ENCODE peak calls at places on chromosomes 2 and 18, in nine cellular contexts. X is amniotic stem cell; E is caudate nucleus; U is brain microvascular endothelial cell; F is amniotic epithelial cell; Z is nephron progenitor cell; V is mesendoderm; N is activated naive CD8-positive, alpha-beta T cell treated with anti-CD3 and anti-CD28 coated beads, Interleukin-2, amount 50 U/mL, for 16 hours; L is activated T-cell treated with anti-CD3 and anti-CD28 coated beads for 4 hours. J is an unnamed sample.

GRCh38 chr2:199581935-199582336 is 124.2 kb upstream of the SATB2 start:
- DNase-seq in X (no peak), E (no peak), U (peak), F (no peak), Z (no peak), V (peak), N (no peak), L (no peak), J (no peak)

GRCh38 chr18:2240311-2240705 is 331.0 kb downstream of the METTL4 start:
- DNase-seq in X (no peak), E (no peak), U (no peak), F (peak), Z (no peak), V (no peak), N (no peak), L (no peak), J (no peak)

GRCh38 chr2:232030229-232030628 is 68.7 kb downstream of the DIS3L2 start:
- DNase-seq in X (no peak), E (no peak), U (no peak), F (no peak), Z (no peak), V (peak), N (no peak), L (no peak), J (no peak)

GRCh38 chr2:203782262-203782976 is 76.0 kb downstream of the CD28 start:
- DNase-seq in X (peak), E (peak), U (peak), F (peak), Z (peak), V (peak), N (peak), L (peak), J (peak)

GRCh38 chr2:233676046-233676445 is 4.3 kb downstream of the UGT1A9 start:
- DNase-seq in X (no peak), E (no peak), U (peak), F (no peak), Z (no peak), V (no peak), N (no peak), L (no peak), J (no peak)

GRCh38 chr18:32441536-32441935 is 29.1 kb downstream of the GAREM1 start:
- DNase-seq in X (no peak), E (no peak), U (no peak), F (no peak), Z (no peak), V (no peak), N (no peak), L (no peak), J (no peak)

GRCh38 chr2:14628906-14629305 is 3.6 kb upstream of the LRATD1 start:
- DNase-seq in X (no peak), E (no peak), U (no peak), F (no peak), Z (no peak), V (no peak), N (no peak), L (no peak), J (no peak)

GRCh38 chr2:40534528-40534927 is 82.6 kb upstream of the SLC8A1 start:
- DNase-seq in X (no peak), E (no peak), U (no peak), F (peak), Z (no peak), V (no peak), N (no peak), L (no peak), J (no peak)

GRCh38 chr2:223801702-223802101 is 35.7 kb downstream of the AP1S3 start:
- DNase-seq in X (no peak), E (no peak), U (no peak), F (no peak), Z (no peak), V (no peak), N (no peak), L (no peak), J (no peak)

GRCh38 chr2:238700122-238700457 is 147.8 kb upstream of the TWIST2 start:
- DNase-seq in X (no peak), E (no peak), U (no peak), F (peak), Z (no peak), V (no peak), N (no peak), L (no peak), J (no peak)

GRCh38 chr2:33619028-33619427 is 19.9 kb upstream of the FAM98A start:
- DNase-seq in X (no peak), E (no peak), U (no peak), F (no peak), Z (no peak), V (no peak), N (no peak), L (no peak), J (no peak)

GRCh38 chr18:7177131-7177744 is 53.7 kb upstream of the LRRC30 start:
- DNase-seq in X (peak), E (no peak), U (peak), F (peak), Z (peak), V (peak), N (no peak), L (no peak), J (no peak)

GRCh38 chr2:23692901-23693605 is 233.9 kb downstream of the ATAD2B start:
- DNase-seq in X (no peak), E (no peak), U (no peak), F (no peak), Z (no peak), V (no peak), N (no peak), L (no peak), J (no peak)

GRCh38 chr2:160836755-160837154 is 323.5 kb upstream of the TANK start:
- DNase-seq in X (peak), E (no peak), U (peak), F (peak), Z (no peak), V (peak), N (no peak), L (no peak), J (no peak)

GRCh38 chr18:79507076-79507545 is 111.4 kb downstream of the NFATC1 start:
- DNase-seq in X (no peak), E (peak), U (peak), F (peak), Z (peak), V (no peak), N (no peak), L (no peak), J (no peak)

GRCh38 chr2:153179808-153180207 is 298.8 kb downstream of the RPRM start:
- DNase-seq in X (no peak), E (no peak), U (no peak), F (no peak), Z (no peak), V (no peak), N (no peak), L (no peak), J (no peak)

GRCh38 chr2:26922638-26923466 is 47.6 kb upstream of the MAPRE3 start:
- DNase-seq in X (no peak), E (peak), U (peak), F (peak), Z (peak), V (peak), N (no peak), L (peak), J (peak)

GRCh38 chr18:5770176-5770575 is 125.1 kb downstream of the TMEM200C start:
- DNase-seq in X (no peak), E (no peak), U (no peak), F (no peak), Z (no peak), V (peak), N (no peak), L (no peak), J (no peak)

GRCh38 chr2:34998726-34999125 is 1356.9 kb upstream of the CRIM1 start:
- DNase-seq in X (no peak), E (no peak), U (no peak), F (no peak), Z (no peak), V (no peak), N (no peak), L (no peak), J (no peak)

GRCh38 chr2:6224267-6224666 is 532.1 kb downstream of the SOX11 start:
- DNase-seq in X (no peak), E (no peak), U (no peak), F (no peak), Z (peak), V (no peak), N (no peak), L (no peak), J (no peak)

GRCh38 chr2:1685957-1686783 is 58.1 kb downstream of the PXDN start:
- DNase-seq in X (peak), E (no peak), U (peak), F (no peak), Z (no peak), V (peak), N (no peak), L (no peak), J (no peak)

GRCh38 chr2:15782009-15782751 is 158.2 kb upstream of the MYCN start:
- DNase-seq in X (no peak), E (peak), U (no peak), F (peak), Z (peak), V (no peak), N (no peak), L (no peak), J (no peak)

GRCh38 chr2:105836341-105836740 is 91.6 kb downstream of the NCK2 start:
- DNase-seq in X (no peak), E (no peak), U (no peak), F (no peak), Z (no peak), V (no peak), N (no peak), L (no peak), J (no peak)

GRCh38 chr2:203659650-203660049 is 46.8 kb upstream of the CD28 start:
- DNase-seq in X (no peak), E (no peak), U (no peak), F (no peak), Z (no peak), V (no peak), N (no peak), L (no peak), J (no peak)

J was measured in stimulated activated CD4-positive, alpha-beta T cell treated with anti-CD3 and anti-CD28 coated beads, Interleukin-15, amount 100 ng/mL, for 48 hours.